ENCODE peak calls at places on chromosome 16, in eight cellular contexts. G is GM13976, Y is choroid plexus epithelial cell, Q is SW 1271, R is CMK, O is cardiac septum, W is endothelial cell, K is HCEC 1CT. N is an unnamed sample.

GRCh38 chr16:54506691-54507090 is 220.1 kb upstream of the IRX3 start:
- DNase-seq in G (no peak), Y (peak), Q (no peak), R (no peak), O (no peak), W (no peak), K (no peak), N (no peak)

GRCh38 chr16:89304941-89305705 is 87.6 kb downstream of the ZNF778 start:
- DNase-seq in G (no peak), Y (no peak), Q (no peak), R (no peak), O (no peak), W (no peak), K (no peak), N (no peak)

GRCh38 chr16:9262941-9263340 is 171.5 kb downstream of the HAPSTR1 start:
- DNase-seq in G (no peak), Y (no peak), Q (no peak), R (no peak), O (no peak), W (no peak), K (no peak), N (no peak)

GRCh38 chr16:337975-338575 is 14.4 kb downstream of the AXIN1 start:
- DNase-seq in G (no peak), Y (no peak), Q (no peak), R (no peak), O (no peak), W (no peak), K (no peak), N (no peak)

GRCh38 chr16:85445779-85446222 is 167.3 kb upstream of the GSE1 start:
- DNase-seq in G (no peak), Y (peak), Q (no peak), R (no peak), O (no peak), W (no peak), K (no peak), N (no peak)

GRCh38 chr16:57797526-57798266 is 4.6 kb downstream of the KIFC3 start:
- DNase-seq in G (no peak), Y (no peak), Q (no peak), R (no peak), O (no peak), W (peak), K (no peak), N (no peak)

GRCh38 chr16:12193688-12194087 is 217.2 kb downstream of the SNX29 start:
- DNase-seq in G (no peak), Y (no peak), Q (no peak), R (no peak), O (no peak), W (no peak), K (no peak), N (no peak)

GRCh38 chr16:54655171-54655590 is 275.5 kb upstream of the IRX5 start:
- DNase-seq in G (no peak), Y (peak), Q (no peak), R (no peak), O (no peak), W (peak), K (no peak), N (peak)

GRCh38 chr16:87185313-87185712 is 131.9 kb downstream of the C16orf95 start:
- DNase-seq in G (no peak), Y (no peak), Q (no peak), R (no peak), O (no peak), W (no peak), K (no peak), N (no peak)

GRCh38 chr16:35745821-35746248 is 2286.4 kb downstream of the TP53TG3F start:
- DNase-seq in G (no peak), Y (no peak), Q (no peak), R (no peak), O (no peak), W (no peak), K (no peak), N (no peak)

GRCh38 chr16:20391045-20391444 is 13.5 kb downstream of the PDILT start:
- DNase-seq in G (no peak), Y (no peak), Q (no peak), R (no peak), O (no peak), W (no peak), K (no peak), N (no peak)

GRCh38 chr16:4768549-4769305 is 1.8 kb upstream of the ZNF500 start:
- DNase-seq in G (peak), Y (peak), Q (peak), R (peak), O (peak), W (peak), K (peak), N (peak)

GRCh38 chr16:17529982-17530760 is 59.4 kb upstream of the XYLT1 start:
- DNase-seq in G (peak), Y (no peak), Q (no peak), R (no peak), O (no peak), W (no peak), K (no peak), N (no peak)

GRCh38 chr16:86307518-86307903 is 202.8 kb upstream of the FOXF1 start:
- DNase-seq in G (no peak), Y (no peak), Q (no peak), R (no peak), O (no peak), W (no peak), K (peak), N (no peak)

GRCh38 chr16:60166-60565 is 6.5 kb downstream of the SNRNP25 start:
- DNase-seq in G (no peak), Y (no peak), Q (no peak), R (no peak), O (no peak), W (no peak), K (no peak), N (no peak)

GRCh38 chr16:48444574-48444973 is 59.4 kb upstream of the SIAH1 start:
- DNase-seq in G (no peak), Y (peak), Q (peak), R (no peak), O (no peak), W (no peak), K (peak), N (no peak)

GRCh38 chr16:12833939-12834338 is 30.3 kb upstream of the CPPED1 start:
- DNase-seq in G (no peak), Y (no peak), Q (no peak), R (no peak), O (no peak), W (no peak), K (no peak), N (peak)

GRCh38 chr16:30570621-30571443 is 682 bp downstream of the ZNF688 start:
- DNase-seq in G (peak), Y (peak), Q (no peak), R (no peak), O (no peak), W (peak), K (no peak), N (peak)

N was measured in HEK293T.